ENCODE peak calls at places on chromosome 20, in six cellular contexts. One of them, this sample, is unnamed.

GRCh38 chr20:44526129-44526528 is 4.3 kb upstream of the SERINC3 start:
- DNase-seq in stomach: no peak
- DNase-seq in right lobe of liver: no peak
- DNase-seq in body of pancreas: no peak
- DNase-seq in gastrocnemius medialis: no peak
- DNase-seq in IMR-90: peak; percentile 52
- DNase-seq in this sample: no peak

GRCh38 chr20:42678895-42679294 is 510.8 kb downstream of the PTPRT start:
- DNase-seq in IMR-90: no peak
- DNase-seq in right lobe of liver: no peak
- DNase-seq in gastrocnemius medialis: no peak
- DNase-seq in body of pancreas: peak; percentile 36
- DNase-seq in stomach: no peak
- DNase-seq in this sample: no peak

GRCh38 chr20:15455279-15455678 is 1117.9 kb upstream of the FLRT3 start:
- DNase-seq in gastrocnemius medialis: no peak
- DNase-seq in stomach: no peak
- DNase-seq in IMR-90: no peak
- DNase-seq in body of pancreas: no peak
- DNase-seq in right lobe of liver: no peak
- DNase-seq in this sample: no peak

GRCh38 chr20:12414446-12415274 is 497.0 kb downstream of the BTBD3 start:
- DNase-seq in stomach: no peak
- DNase-seq in gastrocnemius medialis: no peak
- DNase-seq in right lobe of liver: no peak
- DNase-seq in body of pancreas: no peak
- DNase-seq in IMR-90: no peak
- DNase-seq in this sample: no peak

GRCh38 chr20:9172908-9173307 is 104.0 kb downstream of the PLCB4 start:
- DNase-seq in body of pancreas: no peak
- DNase-seq in right lobe of liver: no peak
- DNase-seq in IMR-90: no peak
- DNase-seq in gastrocnemius medialis: no peak
- DNase-seq in stomach: no peak
- DNase-seq in this sample: no peak

GRCh38 chr20:62704341-62704948 is 4.2 kb upstream of the NTSR1 start:
- DNase-seq in IMR-90: peak; percentile 95
- DNase-seq in right lobe of liver: no peak
- DNase-seq in stomach: peak; percentile 88
- DNase-seq in body of pancreas: peak; percentile 87
- DNase-seq in gastrocnemius medialis: peak; percentile 31
- DNase-seq in this sample: peak; percentile 89

GRCh38 chr20:9609892-9610502 is 95.6 kb downstream of the LAMP5 start:
- DNase-seq in gastrocnemius medialis: no peak
- DNase-seq in IMR-90: peak; percentile 71
- DNase-seq in body of pancreas: peak; percentile 64
- DNase-seq in stomach: peak; percentile 69
- DNase-seq in right lobe of liver: peak; percentile 49
- DNase-seq in this sample: peak; percentile 47

GRCh38 chr20:47350691-47351545 is 5.6 kb downstream of the ZMYND8 start:
- DNase-seq in stomach: no peak
- DNase-seq in gastrocnemius medialis: no peak
- DNase-seq in right lobe of liver: no peak
- DNase-seq in body of pancreas: no peak
- DNase-seq in IMR-90: no peak
- DNase-seq in this sample: no peak

GRCh38 chr20:34736106-34736505 is 32.0 kb downstream of the TP53INP2 start:
- DNase-seq in stomach: no peak
- DNase-seq in gastrocnemius medialis: peak; percentile 76
- DNase-seq in body of pancreas: no peak
- DNase-seq in IMR-90: no peak
- DNase-seq in right lobe of liver: no peak
- DNase-seq in this sample: no peak

DNA sequence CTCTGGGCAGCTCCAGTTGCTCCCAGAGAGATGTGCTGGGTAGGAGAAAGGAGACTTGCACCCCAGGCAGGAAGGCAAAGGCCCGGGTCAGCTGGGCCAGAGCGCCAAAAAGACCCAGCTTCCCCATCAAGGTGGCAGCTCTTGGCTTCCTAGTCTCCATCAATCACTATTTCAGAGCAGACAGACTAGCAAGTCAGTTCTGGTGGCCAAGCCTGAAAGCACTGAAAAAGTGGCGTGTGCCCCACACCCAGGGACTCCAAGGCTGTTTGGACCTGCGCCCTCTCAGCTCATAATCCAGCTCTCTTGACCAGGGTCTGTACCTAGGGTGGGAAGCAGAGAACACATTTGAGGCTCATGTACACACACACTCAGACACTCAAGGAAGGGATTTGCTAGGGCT is 3.7 kb downstream of the MAFB start:
- DNase-seq in right lobe of liver: no peak
- DNase-seq in gastrocnemius medialis: no peak
- DNase-seq in IMR-90: no peak
- DNase-seq in body of pancreas: no peak
- DNase-seq in stomach: no peak
- DNase-seq in this sample: no peak
- H3K9me3 ChIP-seq in right lobe of liver: no peaks in the 10 kb centered on the region
- H3K9me3 ChIP-seq in gastrocnemius medialis: no peaks in the 10 kb centered on the region
- H3K9me3 ChIP-seq in IMR-90: no peaks in the 10 kb centered on the region
- H3K9me3 ChIP-seq in body of pancreas: no peaks in the 10 kb centered on the region
- H3K9me3 ChIP-seq in stomach: no peaks in the 10 kb centered on the region
- H3K9me3 ChIP-seq in this sample: no peaks in the 10 kb centered on the region

GRCh38 chr20:4925842-4926530 is 75.3 kb downstream of the SLC23A2 start:
- DNase-seq in IMR-90: peak; percentile 77
- DNase-seq in body of pancreas: peak; percentile 66
- DNase-seq in gastrocnemius medialis: no peak
- DNase-seq in stomach: peak; percentile 77
- DNase-seq in right lobe of liver: peak; percentile 79
- DNase-seq in this sample: peak; percentile 71
- H3K27ac ChIP-seq in IMR-90: peak overlapping the region; percentile 9
- H3K27ac ChIP-seq in body of pancreas: peak overlapping the region; percentile 75
- H3K27ac ChIP-seq in gastrocnemius medialis: peak overlapping the region; percentile 45
- H3K27ac ChIP-seq in stomach: peak overlapping the region; percentile 83
- H3K27ac ChIP-seq in right lobe of liver: peak overlapping the region; percentile 95
- H3K27ac ChIP-seq in this sample: peak overlapping the region; percentile 57

GRCh38 chr20:51346686-51347485 is 195.6 kb downstream of the NFATC2 start:
- DNase-seq in IMR-90: peak; percentile 83
- DNase-seq in gastrocnemius medialis: no peak
- DNase-seq in stomach: no peak
- DNase-seq in right lobe of liver: no peak
- DNase-seq in body of pancreas: no peak
- DNase-seq in this sample: no peak
- TF ChIP-seq POLR2A in IMR-90: no peak
- TF ChIP-seq POLR2A in gastrocnemius medialis: no peak
- TF ChIP-seq POLR2A in stomach: no peak
- TF ChIP-seq POLR2A in right lobe of liver: no peak
- TF ChIP-seq POLR2A in body of pancreas: no peak
- TF ChIP-seq POLR2A in this sample: no peak

GRCh38 chr20:22771706-22772105 is 187.3 kb upstream of the FOXA2 start:
- DNase-seq in body of pancreas: no peak
- DNase-seq in right lobe of liver: no peak
- DNase-seq in IMR-90: no peak
- DNase-seq in gastrocnemius medialis: peak; percentile 28
- DNase-seq in stomach: no peak
- DNase-seq in this sample: no peak
- H3K9me3 ChIP-seq in body of pancreas: no peaks in the 10 kb centered on the region
- H3K9me3 ChIP-seq in right lobe of liver: no peaks in the 10 kb centered on the region
- H3K9me3 ChIP-seq in IMR-90: peaks cover 6% of the 10 kb centered on the region
- H3K9me3 ChIP-seq in gastrocnemius medialis: no peaks in the 10 kb centered on the region
- H3K9me3 ChIP-seq in stomach: no peaks in the 10 kb centered on the region
- H3K9me3 ChIP-seq in this sample: no peaks in the 10 kb centered on the region

DNA sequence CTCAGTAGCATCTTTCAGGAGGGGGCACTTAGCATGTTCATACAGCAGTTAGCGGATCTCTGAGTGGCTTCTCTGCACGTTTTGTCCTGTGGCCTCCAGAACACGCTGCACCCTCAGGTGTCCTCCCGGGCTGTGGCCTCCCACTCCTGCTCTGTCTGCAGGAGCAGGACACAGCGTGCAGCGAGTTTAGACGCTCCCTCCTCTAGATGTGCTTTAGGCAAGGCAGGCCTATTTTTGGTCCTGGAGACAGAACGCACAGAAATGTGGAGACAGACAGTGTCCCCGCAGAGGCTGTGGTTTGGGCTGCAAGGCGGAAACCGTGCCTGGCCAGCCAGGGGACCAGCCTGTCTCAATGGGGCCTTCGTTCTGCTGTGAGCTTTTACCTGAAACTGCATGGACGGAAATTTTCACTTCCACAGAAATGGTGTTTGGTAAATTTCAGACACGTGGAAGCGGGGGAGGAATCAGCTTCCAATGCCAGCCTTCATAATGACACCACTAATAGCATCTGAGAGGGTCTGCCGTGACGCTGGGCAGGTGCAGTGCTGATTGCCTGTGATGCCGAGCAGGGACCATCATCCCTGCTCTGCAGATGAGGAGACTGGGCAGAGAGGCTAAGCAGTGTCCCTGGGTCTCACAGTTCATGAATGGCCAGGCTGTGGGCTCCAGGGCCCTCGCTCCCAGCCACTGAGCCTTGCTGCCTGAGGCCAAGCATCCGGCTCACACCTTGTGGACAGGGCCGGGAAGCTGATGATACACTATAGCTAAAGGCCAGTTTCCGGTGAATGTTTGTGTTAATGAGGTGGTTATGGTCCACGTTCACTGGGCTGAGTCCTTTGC is 120.9 kb downstream of the SYCP2 start:
- DNase-seq in body of pancreas: no peak
- DNase-seq in right lobe of liver: no peak
- DNase-seq in IMR-90: no peak
- DNase-seq in stomach: peak; percentile 23
- DNase-seq in gastrocnemius medialis: no peak
- DNase-seq in this sample: no peak
- H3K27ac ChIP-seq in body of pancreas: no peak overlapping the region
- H3K27ac ChIP-seq in right lobe of liver: no peak overlapping the region
- H3K27ac ChIP-seq in IMR-90: no peak overlapping the region
- H3K27ac ChIP-seq in stomach: no peak overlapping the region
- H3K27ac ChIP-seq in gastrocnemius medialis: no peak overlapping the region
- H3K27ac ChIP-seq in this sample: no peak overlapping the region

GRCh38 chr20:53329781-53330180 is 263.9 kb downstream of the ZNF217 start:
- DNase-seq in body of pancreas: no peak
- DNase-seq in stomach: no peak
- DNase-seq in right lobe of liver: no peak
- DNase-seq in gastrocnemius medialis: no peak
- DNase-seq in IMR-90: no peak
- DNase-seq in this sample: no peak

GRCh38 chr20:53332022-53332824 is 261.4 kb downstream of the ZNF217 start:
- DNase-seq in stomach: no peak
- DNase-seq in gastrocnemius medialis: no peak
- DNase-seq in right lobe of liver: no peak
- DNase-seq in body of pancreas: no peak
- DNase-seq in IMR-90: no peak
- DNase-seq in this sample: no peak

GRCh38 chr20:53330744-53331143 is 262.9 kb downstream of the ZNF217 start:
- DNase-seq in IMR-90: no peak
- DNase-seq in right lobe of liver: no peak
- DNase-seq in body of pancreas: no peak
- DNase-seq in stomach: no peak
- DNase-seq in gastrocnemius medialis: no peak
- DNase-seq in this sample: no peak

GRCh38 chr20:53328956-53329355 is 264.7 kb downstream of the ZNF217 start:
- DNase-seq in stomach: no peak
- DNase-seq in gastrocnemius medialis: no peak
- DNase-seq in right lobe of liver: no peak
- DNase-seq in IMR-90: no peak
- DNase-seq in body of pancreas: no peak
- DNase-seq in this sample: no peak

DNA sequence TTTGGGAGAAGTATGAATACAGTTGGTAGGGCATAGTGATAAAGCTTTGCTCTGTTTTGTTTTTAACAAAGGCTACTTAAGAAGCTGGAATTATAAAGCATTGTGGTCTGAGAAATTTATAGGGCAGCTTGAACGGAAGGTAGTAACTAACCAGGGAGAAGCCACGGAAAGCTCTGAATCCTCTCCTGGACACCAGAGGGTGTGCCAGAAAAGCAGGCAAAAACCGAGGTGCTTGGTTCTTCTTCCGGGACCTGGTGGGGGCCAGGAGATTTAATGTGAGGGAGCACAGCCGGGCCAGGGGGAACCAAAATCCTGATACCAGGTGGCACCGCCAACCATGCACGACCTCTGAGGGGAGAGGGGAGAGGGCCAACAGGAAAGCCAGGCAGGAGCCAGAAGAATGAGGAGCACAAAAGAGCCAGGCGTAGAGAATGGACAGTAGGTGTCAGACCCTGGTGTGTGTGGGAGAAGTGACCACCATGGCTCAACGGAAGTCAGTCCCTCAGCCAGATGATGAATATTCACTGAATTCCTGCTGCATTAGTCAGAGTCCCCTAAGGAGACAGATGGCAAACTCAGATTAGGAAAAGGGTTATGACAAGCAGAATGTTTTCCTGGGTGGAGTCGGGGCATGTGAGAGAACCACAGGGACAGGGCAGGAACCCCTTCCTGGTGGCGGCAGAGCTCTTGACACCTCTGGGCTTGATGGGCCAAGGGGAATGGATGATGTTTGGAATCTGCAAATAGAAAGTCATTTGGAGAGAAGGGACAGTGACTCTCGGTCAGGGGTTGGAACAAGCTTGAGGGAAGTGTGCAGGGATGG is 262.3 kb downstream of the ZNF217 start:
- DNase-seq in IMR-90: no peak
- DNase-seq in stomach: no peak
- DNase-seq in gastrocnemius medialis: no peak
- DNase-seq in body of pancreas: no peak
- DNase-seq in right lobe of liver: no peak
- DNase-seq in this sample: no peak
- TF ChIP-seq POLR2A in IMR-90: no peak
- TF ChIP-seq POLR2A in stomach: no peak
- TF ChIP-seq POLR2A in gastrocnemius medialis: no peak
- TF ChIP-seq POLR2A in body of pancreas: no peak
- TF ChIP-seq POLR2A in right lobe of liver: no peak
- TF ChIP-seq POLR2A in this sample: no peak

This sample was measured in heart left ventricle.